ENCODE peak calls at places on chromosomes 7 and 10, in four cellular contexts. One of them, this sample, is unnamed.

GRCh38 chr7:95609277-95609971 is 13.1 kb upstream of the PDK4 start:
- DNase-seq in pancreas: peak; percentile 80
- DNase-seq in heart right ventricle: no peak
- DNase-seq in PC-3: peak; percentile 73
- DNase-seq in this sample: no peak

GRCh38 chr7:2518101-2518500 is 1.5 kb upstream of the LFNG start:
- DNase-seq in pancreas: no peak
- DNase-seq in heart right ventricle: no peak
- DNase-seq in PC-3: no peak
- DNase-seq in this sample: no peak

GRCh38 chr7:131265227-131265626 is 62.4 kb upstream of the MKLN1 start:
- DNase-seq in PC-3: no peak
- DNase-seq in heart right ventricle: no peak
- DNase-seq in pancreas: no peak
- DNase-seq in this sample: no peak

GRCh38 chr7:68858497-68858896 is 739.8 kb upstream of the AUTS2 start:
- DNase-seq in heart right ventricle: no peak
- DNase-seq in pancreas: no peak
- DNase-seq in PC-3: no peak
- DNase-seq in this sample: no peak

GRCh38 chr7:80277434-80278427 is 143.1 kb downstream of the GNAI1 start:
- DNase-seq in pancreas: no peak
- DNase-seq in PC-3: peak; percentile 77
- DNase-seq in heart right ventricle: no peak
- DNase-seq in this sample: no peak

GRCh38 chr10:44310762-44311562 is 73.9 kb downstream of the CXCL12 start:
- DNase-seq in PC-3: peak; percentile 21
- DNase-seq in pancreas: peak; percentile 83
- DNase-seq in heart right ventricle: peak; percentile 91
- DNase-seq in this sample: peak; percentile 91

GRCh38 chr10:13709931-13710690 is 123.3 kb downstream of the PRPF18 start:
- DNase-seq in PC-3: no peak
- DNase-seq in pancreas: no peak
- DNase-seq in heart right ventricle: peak; percentile 41
- DNase-seq in this sample: peak; percentile 49

GRCh38 chr10:62972103-62972502 is 155.9 kb upstream of the EGR2 start:
- DNase-seq in PC-3: peak; percentile 90
- DNase-seq in heart right ventricle: no peak
- DNase-seq in pancreas: no peak
- DNase-seq in this sample: no peak

GRCh38 chr7:69826283-69826682 is 228.0 kb downstream of the AUTS2 start:
- DNase-seq in PC-3: no peak
- DNase-seq in pancreas: no peak
- DNase-seq in heart right ventricle: no peak
- DNase-seq in this sample: no peak

GRCh38 chr7:7639847-7640220 is 718 bp upstream of the UMAD1 start:
- DNase-seq in PC-3: peak; percentile 22
- DNase-seq in pancreas: no peak
- DNase-seq in heart right ventricle: no peak
- DNase-seq in this sample: no peak

GRCh38 chr10:58963101-58963534 is 213.3 kb upstream of the PHYHIPL start:
- DNase-seq in heart right ventricle: no peak
- DNase-seq in PC-3: peak; percentile 42
- DNase-seq in pancreas: no peak
- DNase-seq in this sample: no peak

GRCh38 chr10:6498771-6499170 is 81.3 kb downstream of the PRKCQ start:
- DNase-seq in PC-3: no peak
- DNase-seq in heart right ventricle: no peak
- DNase-seq in pancreas: no peak
- DNase-seq in this sample: no peak

GRCh38 chr10:132455986-132456847 is 59.2 kb downstream of the PWWP2B start:
- DNase-seq in PC-3: no peak
- DNase-seq in pancreas: no peak
- DNase-seq in heart right ventricle: no peak
- DNase-seq in this sample: peak; percentile 71

GRCh38 chr10:21505711-21506278 is 19.7 kb downstream of the SKIDA1 start:
- DNase-seq in PC-3: no peak
- DNase-seq in heart right ventricle: no peak
- DNase-seq in pancreas: no peak
- DNase-seq in this sample: no peak

GRCh38 chr7:37031571-37032257 is 307.4 kb upstream of the AOAH start:
- DNase-seq in pancreas: peak; percentile 73
- DNase-seq in heart right ventricle: peak; percentile 36
- DNase-seq in PC-3: peak; percentile 97
- DNase-seq in this sample: no peak

GRCh38 chr7:37027104-37027503 is 302.8 kb upstream of the AOAH start:
- DNase-seq in heart right ventricle: no peak
- DNase-seq in PC-3: no peak
- DNase-seq in pancreas: no peak
- DNase-seq in this sample: no peak

GRCh38 chr7:37032258-37032601 is 307.9 kb upstream of the AOAH start:
- DNase-seq in PC-3: no peak
- DNase-seq in pancreas: no peak
- DNase-seq in heart right ventricle: no peak
- DNase-seq in this sample: no peak

GRCh38 chr7:37028909-37029440 is 304.7 kb upstream of the AOAH start:
- DNase-seq in pancreas: no peak
- DNase-seq in PC-3: no peak
- DNase-seq in heart right ventricle: no peak
- DNase-seq in this sample: no peak

GRCh38 chr7:37027557-37028341 is 303.5 kb upstream of the AOAH start:
- DNase-seq in heart right ventricle: no peak
- DNase-seq in pancreas: no peak
- DNase-seq in PC-3: peak; percentile 4
- DNase-seq in this sample: no peak
- H3K4me1 ChIP-seq in heart right ventricle: peaks cover 30% of the 10 kb centered on the region
- H3K4me1 ChIP-seq in pancreas: peaks cover 14% of the 10 kb centered on the region
- H3K4me1 ChIP-seq in PC-3: peaks cover 17% of the 10 kb centered on the region
- H3K4me1 ChIP-seq in this sample: peaks cover 21% of the 10 kb centered on the region

GRCh38 chr10:122659651-122660050 is 40.0 kb downstream of the C10orf120 start:
- DNase-seq in pancreas: no peak
- DNase-seq in heart right ventricle: no peak
- DNase-seq in PC-3: no peak
- DNase-seq in this sample: peak; percentile 50
- H3K27me3 ChIP-seq in pancreas: no peaks in the 10 kb centered on the region
- H3K27me3 ChIP-seq in heart right ventricle: no peaks in the 10 kb centered on the region
- H3K27me3 ChIP-seq in PC-3: peaks cover 52% of the 10 kb centered on the region
- H3K27me3 ChIP-seq in this sample: no peaks in the 10 kb centered on the region

DNA sequence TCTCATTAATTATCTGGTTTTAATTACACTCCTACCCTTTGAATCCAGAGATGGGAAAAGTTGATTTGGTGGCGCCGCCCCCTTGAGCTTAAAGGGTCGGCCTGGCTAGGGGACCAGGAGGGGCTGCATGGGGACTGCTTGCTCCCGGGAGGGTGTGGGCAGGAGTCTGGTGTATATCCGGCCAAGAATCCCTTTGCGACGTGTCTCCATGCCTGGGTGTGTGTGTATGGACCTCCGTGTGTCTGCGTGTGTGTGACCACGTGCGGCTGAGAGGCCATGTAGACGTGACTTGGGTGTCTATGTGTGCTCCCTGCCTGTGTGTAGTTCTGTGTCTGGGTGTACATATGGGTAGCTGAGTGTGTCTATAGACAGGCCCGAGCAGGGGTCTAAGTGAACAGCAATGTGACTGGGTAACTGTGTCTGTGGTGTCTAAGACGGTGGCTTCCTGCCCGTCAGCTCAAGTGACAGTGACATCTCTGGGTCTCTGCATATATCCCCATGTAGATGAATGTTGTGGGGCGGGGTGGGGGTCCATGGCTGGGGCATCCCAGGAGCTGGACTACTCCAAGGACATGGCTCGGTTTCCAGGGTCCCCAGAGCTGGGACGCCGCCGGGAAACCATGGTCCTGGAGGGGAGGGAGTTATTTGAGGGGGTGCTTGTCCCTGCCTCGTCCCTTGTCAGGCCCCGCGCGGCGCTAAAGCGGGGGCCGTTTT is 10.7 kb downstream of the LBX1 start:
- DNase-seq in pancreas: no peak
- DNase-seq in heart right ventricle: no peak
- DNase-seq in PC-3: no peak
- DNase-seq in this sample: no peak
- H3K4me1 ChIP-seq in pancreas: peaks cover 15% of the 10 kb centered on the region
- H3K4me1 ChIP-seq in heart right ventricle: peaks cover 58% of the 10 kb centered on the region
- H3K4me1 ChIP-seq in PC-3: peaks cover 10% of the 10 kb centered on the region
- H3K4me1 ChIP-seq in this sample: peaks cover 43% of the 10 kb centered on the region

GRCh38 chr7:50659329-50659965 is 94.2 kb upstream of the DDC start:
- DNase-seq in PC-3: no peak
- DNase-seq in pancreas: no peak
- DNase-seq in heart right ventricle: no peak
- DNase-seq in this sample: no peak
- H3K27me3 ChIP-seq in PC-3: no peaks in the 10 kb centered on the region
- H3K27me3 ChIP-seq in pancreas: no peaks in the 10 kb centered on the region
- H3K27me3 ChIP-seq in heart right ventricle: no peaks in the 10 kb centered on the region
- H3K27me3 ChIP-seq in this sample: no peaks in the 10 kb centered on the region

This sample was measured in spleen.